ENCODE peak calls at places on chromosomes 5 and 9, in ten cellular contexts. N is Calu3; D is NCI-H146; F is A549; C is stimulated activated CD4-positive, alpha-beta T cell treated with anti-CD3 and anti-CD28 coated beads, Interleukin-1b, Interleukin-23, amount 100 ng/mL, for 24 hours; M is NCI-H774; E is HFFc6; T is omental fat pad; Q is mammary epithelial cell; R is effector CD8-positive, alpha-beta T cell. X is an unnamed sample.

GRCh38 chr5:36939969-36940858 is 63.6 kb downstream of the NIPBL start:
- DNase-seq in E (no peak), C (no peak), R (no peak), N (no peak), Q (no peak), M (no peak), D (no peak), T (no peak), F (no peak), X (no peak)

GRCh38 chr9:127418037-127418471 is 6.1 kb upstream of the ZNF79 start:
- DNase-seq in E (no peak), R (peak), C (no peak), Q (no peak), M (no peak), T (no peak), D (peak), N (peak), F (peak), X (peak)

GRCh38 chr9:134839441-134840125 is 41.0 kb upstream of the FCN2 start:
- DNase-seq in E (no peak), Q (no peak), T (no peak), F (no peak), N (no peak), C (no peak), M (no peak), R (no peak), D (no peak), X (peak)

GRCh38 chr5:170333161-170333909 is 35.8 kb upstream of the LCP2 start:
- DNase-seq in F (no peak), M (no peak), D (peak), N (no peak), C (no peak), R (no peak), E (no peak), Q (peak), T (no peak), X (no peak)

GRCh38 chr5:168409601-168410458 is 76.4 kb upstream of the RARS1 start:
- DNase-seq in C (peak), Q (peak), R (no peak), F (no peak), D (no peak), E (peak), N (no peak), T (no peak), M (no peak), X (no peak)

GRCh38 chr5:81544351-81545001 is 150.5 kb upstream of the ACOT12 start:
- DNase-seq in E (no peak), F (no peak), M (no peak), R (no peak), Q (peak), C (no peak), T (no peak), N (peak), D (no peak), X (no peak)

GRCh38 chr5:179585903-179586511 is 35.7 kb downstream of the RUFY1 start:
- DNase-seq in Q (no peak), C (no peak), M (no peak), D (no peak), T (no peak), F (no peak), R (no peak), E (no peak), N (no peak), X (no peak)

GRCh38 chr9:130186839-130187522 is 14.8 kb downstream of the NCS1 start:
- DNase-seq in F (peak), C (no peak), Q (peak), N (peak), E (peak), R (no peak), D (no peak), T (no peak), M (no peak), X (no peak)

GRCh38 chr5:177557041-177557647 is 2.8 kb upstream of the FAM193B start:
- DNase-seq in R (no peak), F (no peak), D (no peak), T (no peak), M (no peak), N (no peak), Q (no peak), E (peak), C (no peak), X (no peak)

GRCh38 chr9:13110766-13111400 is 168.6 kb downstream of the MPDZ start:
- DNase-seq in M (no peak), R (no peak), T (no peak), E (no peak), F (no peak), Q (no peak), C (no peak), D (no peak), N (no peak), X (no peak)

GRCh38 chr5:179192185-179192890 is 132.2 kb downstream of the ZNF354C start:
- DNase-seq in M (no peak), F (no peak), D (no peak), R (no peak), Q (no peak), E (no peak), T (no peak), C (no peak), N (no peak), X (no peak)

GRCh38 chr9:28824410-28824963 is 1251.2 kb upstream of the C9orf72 start:
- DNase-seq in M (no peak), N (no peak), D (no peak), E (no peak), Q (no peak), R (no peak), F (no peak), C (no peak), T (no peak), X (no peak)

GRCh38 chr5:157612071-157612476 is 36.5 kb upstream of the ADAM19 start:
- DNase-seq in M (no peak), Q (peak), T (no peak), D (no peak), E (no peak), R (no peak), C (no peak), F (no peak), N (no peak), X (no peak)

GRCh38 chr5:50725800-50726474 is 59.5 kb downstream of the PARP8 start:
- DNase-seq in N (no peak), F (no peak), R (no peak), D (no peak), E (no peak), T (no peak), M (no peak), Q (no peak), C (no peak), X (no peak)

GRCh38 chr9:96169488-96169887 is 132.5 kb downstream of the HSD17B3 start:
- DNase-seq in D (no peak), C (no peak), Q (no peak), M (no peak), F (peak), E (no peak), T (no peak), N (peak), R (no peak), X (no peak)

GRCh38 chr9:80204054-80204453 is 632.3 kb downstream of the TLE4 start:
- DNase-seq in R (no peak), M (no peak), E (no peak), T (no peak), C (no peak), F (no peak), D (no peak), N (no peak), Q (peak), X (no peak)

GRCh38 chr5:127943061-127943371 is 140.6 kb upstream of the SLC12A2 start:
- DNase-seq in C (no peak), Q (no peak), R (no peak), F (no peak), N (no peak), D (no peak), M (no peak), E (no peak), T (no peak), X (no peak)

GRCh38 chr9:131394464-131395026 is 659 bp downstream of the PRRC2B start:
- DNase-seq in F (no peak), T (no peak), R (peak), D (no peak), N (no peak), C (peak), M (peak), E (peak), Q (no peak), X (no peak)

GRCh38 chr5:148972958-148973357 is 89.9 kb downstream of the SH3TC2 start:
- DNase-seq in R (no peak), F (peak), D (no peak), T (no peak), M (no peak), Q (peak), E (peak), N (peak), C (no peak), X (no peak)

GRCh38 chr5:1174122-1174936 is 27.1 kb upstream of the SLC6A19 start:
- DNase-seq in M (peak), E (peak), D (peak), T (peak), F (peak), R (peak), C (no peak), Q (peak), N (peak), X (peak)

GRCh38 chr9:93904649-93905472 is 50.3 kb downstream of the BARX1 start:
- DNase-seq in R (no peak), D (no peak), T (no peak), E (no peak), C (no peak), F (no peak), Q (no peak), M (no peak), N (no peak), X (no peak)

GRCh38 chr5:126210955-126211354 is 212.3 kb upstream of the GRAMD2B start:
- DNase-seq in T (no peak), Q (no peak), C (no peak), N (no peak), D (no peak), F (no peak), R (no peak), M (no peak), E (no peak), X (no peak)

GRCh38 chr9:121566401-121567141 is 66.9 kb upstream of the GGTA1 start:
- DNase-seq in E (peak), D (no peak), C (no peak), T (no peak), N (no peak), M (no peak), F (no peak), R (no peak), Q (peak), X (no peak)

GRCh38 chr5:37850128-37850865 is 10.5 kb upstream of the GDNF start:
- DNase-seq in Q (peak), M (no peak), T (no peak), D (no peak), R (no peak), E (no peak), F (no peak), N (no peak), C (no peak), X (no peak)

GRCh38 chr5:137914758-137915157 is 25.5 kb downstream of the PKD2L2 start:
- DNase-seq in F (no peak), T (no peak), E (no peak), N (no peak), Q (no peak), D (no peak), C (no peak), R (no peak), M (no peak), X (no peak)

GRCh38 chr9:32783168-32783891 is at the start of gene TMEM215:
- DNase-seq in N (no peak), C (no peak), Q (peak), R (no peak), M (peak), D (no peak), E (no peak), F (peak), T (no peak), X (no peak)

GRCh38 chr9:16210440-16210839 is 657.6 kb downstream of the CCDC171 start:
- DNase-seq in C (no peak), Q (no peak), E (no peak), D (no peak), M (no peak), R (no peak), N (no peak), F (no peak), T (no peak), X (no peak)

GRCh38 chr9:136061405-136061804 is 33.7 kb downstream of the NACC2 start:
- DNase-seq in D (no peak), R (no peak), T (no peak), F (no peak), E (no peak), Q (no peak), C (no peak), N (no peak), M (no peak), X (no peak)

GRCh38 chr9:133421615-133422542 is at the start of gene ADAMTS13:
- DNase-seq in D (peak), Q (no peak), M (no peak), T (no peak), C (no peak), N (no peak), F (peak), E (no peak), R (no peak), X (no peak)

GRCh38 chr5:108531367-108532211 is 149.7 kb upstream of the FBXL17 start:
- DNase-seq in C (no peak), M (no peak), N (peak), D (no peak), T (no peak), E (no peak), Q (no peak), R (no peak), F (no peak), X (no peak)

GRCh38 chr5:59299006-59299405 is 594.5 kb downstream of the PDE4D start:
- DNase-seq in T (no peak), Q (peak), N (no peak), F (no peak), M (no peak), E (no peak), C (no peak), D (no peak), R (no peak), X (no peak)

GRCh38 chr5:174464504-174465165 is 259.7 kb upstream of the MSX2 start:
- DNase-seq in Q (no peak), E (no peak), N (no peak), R (no peak), F (no peak), M (no peak), C (no peak), D (no peak), T (no peak), X (no peak)

GRCh38 chr9:4292781-4293180 is 7.1 kb downstream of the GLIS3 start:
- DNase-seq in R (no peak), C (no peak), T (no peak), Q (no peak), D (no peak), E (no peak), M (no peak), F (no peak), N (no peak), X (no peak)

GRCh38 chr9:137611623-137612609 is 6.4 kb downstream of the ARRDC1 start:
- DNase-seq in N (peak), M (peak), R (no peak), Q (peak), C (no peak), E (peak), D (peak), F (peak), T (no peak), X (no peak)

GRCh38 chr9:37999501-38000189 is 69.4 kb downstream of the SHB start:
- DNase-seq in T (no peak), N (no peak), C (no peak), Q (peak), F (no peak), M (no peak), R (no peak), E (peak), D (no peak), X (no peak)

GRCh38 chr5:86665984-86666760 is 48.4 kb downstream of the COX7C start:
- DNase-seq in T (no peak), Q (no peak), R (peak), F (no peak), N (no peak), D (no peak), M (no peak), C (peak), E (no peak), X (no peak)

GRCh38 chr5:16321284-16321683 is 141.7 kb upstream of the MARCHF11 start:
- DNase-seq in N (no peak), E (no peak), R (no peak), M (no peak), T (no peak), Q (no peak), F (no peak), C (no peak), D (no peak), X (no peak)

GRCh38 chr9:36625006-36625600 is 52.4 kb downstream of the MELK start:
- DNase-seq in Q (peak), F (peak), R (no peak), M (no peak), T (no peak), N (no peak), E (peak), D (no peak), C (no peak), X (no peak)

GRCh38 chr9:132509921-132510874 is 72.2 kb upstream of the BARHL1 start:
- DNase-seq in F (no peak), D (no peak), R (no peak), E (no peak), M (no peak), N (no peak), Q (no peak), T (no peak), C (no peak), X (no peak)

GRCh38 chr9:27467486-27467885 is 56.6 kb upstream of the IFNK start:
- DNase-seq in D (peak), E (peak), Q (peak), R (no peak), N (no peak), C (no peak), F (no peak), M (no peak), T (no peak), X (no peak)